ENCODE peak calls at places on chromosome 16, in nine cellular contexts. One of them, this sample, is unnamed.

GRCh38 chr16:84356591-84357116 is 11.7 kb upstream of the ATP2C2 start:
- DNase-seq in tibial nerve: peak; percentile 28
- DNase-seq in GM12878: no peak
- DNase-seq in cardiac muscle cell: no peak
- DNase-seq in adrenal gland: no peak
- DNase-seq in BE2C: no peak
- DNase-seq in testis: no peak
- DNase-seq in lung: no peak
- DNase-seq in body of pancreas: no peak
- DNase-seq in this sample: no peak

GRCh38 chr16:11597737-11598136 is 11.0 kb upstream of the LITAF start:
- DNase-seq in tibial nerve: no peak
- DNase-seq in GM12878: no peak
- DNase-seq in cardiac muscle cell: no peak
- DNase-seq in adrenal gland: no peak
- DNase-seq in BE2C: no peak
- DNase-seq in testis: no peak
- DNase-seq in lung: no peak
- DNase-seq in body of pancreas: no peak
- DNase-seq in this sample: no peak

GRCh38 chr16:64586756-64587155 is 535.1 kb downstream of the CDH11 start:
- DNase-seq in tibial nerve: no peak
- DNase-seq in GM12878: no peak
- DNase-seq in cardiac muscle cell: peak; percentile 41
- DNase-seq in adrenal gland: peak; percentile 53
- DNase-seq in BE2C: no peak
- DNase-seq in testis: no peak
- DNase-seq in lung: no peak
- DNase-seq in body of pancreas: no peak
- DNase-seq in this sample: no peak

GRCh38 chr16:21279501-21279900 is 1.4 kb upstream of the CRYM start:
- DNase-seq in tibial nerve: no peak
- DNase-seq in GM12878: no peak
- DNase-seq in cardiac muscle cell: no peak
- DNase-seq in adrenal gland: no peak
- DNase-seq in BE2C: no peak
- DNase-seq in testis: no peak
- DNase-seq in lung: no peak
- DNase-seq in body of pancreas: no peak
- DNase-seq in this sample: no peak

GRCh38 chr16:17145029-17145428 is 325.7 kb downstream of the XYLT1 start:
- DNase-seq in tibial nerve: no peak
- DNase-seq in GM12878: no peak
- DNase-seq in cardiac muscle cell: no peak
- DNase-seq in adrenal gland: no peak
- DNase-seq in BE2C: no peak
- DNase-seq in testis: no peak
- DNase-seq in lung: no peak
- DNase-seq in body of pancreas: no peak
- DNase-seq in this sample: no peak

GRCh38 chr16:50547340-50547865 is 793 bp upstream of the NKD1 start:
- DNase-seq in tibial nerve: no peak
- DNase-seq in GM12878: peak; percentile 5
- DNase-seq in cardiac muscle cell: peak; percentile 46
- DNase-seq in adrenal gland: peak; percentile 61
- DNase-seq in BE2C: peak; percentile 30
- DNase-seq in testis: peak; percentile 37
- DNase-seq in lung: no peak
- DNase-seq in body of pancreas: peak; percentile 79
- DNase-seq in this sample: no peak

GRCh38 chr16:56944954-56945839 is 13.3 kb downstream of the HERPUD1 start:
- DNase-seq in tibial nerve: no peak
- DNase-seq in GM12878: peak; percentile 61
- DNase-seq in cardiac muscle cell: no peak
- DNase-seq in adrenal gland: no peak
- DNase-seq in BE2C: no peak
- DNase-seq in testis: peak; percentile 23
- DNase-seq in lung: no peak
- DNase-seq in body of pancreas: peak; percentile 66
- DNase-seq in this sample: no peak

GRCh38 chr16:27972500-27972899 is 91.0 kb downstream of the GSG1L start:
- DNase-seq in tibial nerve: no peak
- DNase-seq in GM12878: peak; percentile 17
- DNase-seq in cardiac muscle cell: peak; percentile 42
- DNase-seq in adrenal gland: peak; percentile 52
- DNase-seq in BE2C: no peak
- DNase-seq in testis: peak; percentile 60
- DNase-seq in lung: no peak
- DNase-seq in body of pancreas: peak; percentile 6
- DNase-seq in this sample: peak; percentile 16

GRCh38 chr16:74522160-74522559 is 84.8 kb downstream of the GLG1 start:
- DNase-seq in tibial nerve: no peak
- DNase-seq in GM12878: no peak
- DNase-seq in cardiac muscle cell: no peak
- DNase-seq in adrenal gland: no peak
- DNase-seq in BE2C: no peak
- DNase-seq in testis: no peak
- DNase-seq in lung: no peak
- DNase-seq in body of pancreas: no peak
- DNase-seq in this sample: no peak

GRCh38 chr16:627458-628239 is 3.1 kb upstream of the WFIKKN1 start:
- DNase-seq in tibial nerve: no peak
- DNase-seq in GM12878: no peak
- DNase-seq in cardiac muscle cell: no peak
- DNase-seq in adrenal gland: peak; percentile 67
- DNase-seq in BE2C: peak; percentile 36
- DNase-seq in testis: no peak
- DNase-seq in lung: peak; percentile 81
- DNase-seq in body of pancreas: peak; percentile 54
- DNase-seq in this sample: no peak

GRCh38 chr16:10681310-10682308 is 13.1 kb downstream of the TEKT5 start:
- DNase-seq in tibial nerve: no peak
- DNase-seq in GM12878: no peak
- DNase-seq in cardiac muscle cell: no peak
- DNase-seq in adrenal gland: peak; percentile 35
- DNase-seq in BE2C: no peak
- DNase-seq in testis: no peak
- DNase-seq in lung: no peak
- DNase-seq in body of pancreas: no peak
- DNase-seq in this sample: no peak

GRCh38 chr16:49189286-49189685 is 92.4 kb downstream of the CBLN1 start:
- DNase-seq in tibial nerve: no peak
- DNase-seq in GM12878: no peak
- DNase-seq in cardiac muscle cell: no peak
- DNase-seq in adrenal gland: no peak
- DNase-seq in BE2C: no peak
- DNase-seq in testis: no peak
- DNase-seq in lung: no peak
- DNase-seq in body of pancreas: no peak
- DNase-seq in this sample: no peak

GRCh38 chr16:13660807-13661206 is 259.1 kb upstream of the ERCC4 start:
- DNase-seq in tibial nerve: no peak
- DNase-seq in GM12878: no peak
- DNase-seq in cardiac muscle cell: no peak
- DNase-seq in adrenal gland: no peak
- DNase-seq in BE2C: peak; percentile 4
- DNase-seq in testis: no peak
- DNase-seq in lung: no peak
- DNase-seq in body of pancreas: no peak
- DNase-seq in this sample: no peak

GRCh38 chr16:58299757-58300349 is 5.0 kb upstream of the PRSS54 start:
- DNase-seq in tibial nerve: no peak
- DNase-seq in GM12878: no peak
- DNase-seq in cardiac muscle cell: peak; percentile 13
- DNase-seq in adrenal gland: no peak
- DNase-seq in BE2C: peak; percentile 33
- DNase-seq in testis: peak; percentile 46
- DNase-seq in lung: no peak
- DNase-seq in body of pancreas: peak; percentile 16
- DNase-seq in this sample: peak; percentile 24

GRCh38 chr16:68786685-68787418 is 49.8 kb downstream of the CDH1 start:
- DNase-seq in tibial nerve: no peak
- DNase-seq in GM12878: no peak
- DNase-seq in cardiac muscle cell: no peak
- DNase-seq in adrenal gland: no peak
- DNase-seq in BE2C: no peak
- DNase-seq in testis: peak; percentile 23
- DNase-seq in lung: no peak
- DNase-seq in body of pancreas: peak; percentile 89
- DNase-seq in this sample: no peak

GRCh38 chr16:68790944-68791343 is 52.4 kb upstream of the TANGO6 start:
- DNase-seq in tibial nerve: no peak
- DNase-seq in GM12878: no peak
- DNase-seq in cardiac muscle cell: no peak
- DNase-seq in adrenal gland: no peak
- DNase-seq in BE2C: no peak
- DNase-seq in testis: no peak
- DNase-seq in lung: no peak
- DNase-seq in body of pancreas: no peak
- DNase-seq in this sample: no peak

GRCh38 chr16:68785715-68786114 is 48.6 kb downstream of the CDH1 start:
- DNase-seq in tibial nerve: no peak
- DNase-seq in GM12878: no peak
- DNase-seq in cardiac muscle cell: no peak
- DNase-seq in adrenal gland: no peak
- DNase-seq in BE2C: no peak
- DNase-seq in testis: no peak
- DNase-seq in lung: no peak
- DNase-seq in body of pancreas: no peak
- DNase-seq in this sample: no peak

GRCh38 chr16:68792465-68793324 is 50.6 kb upstream of the TANGO6 start:
- DNase-seq in tibial nerve: no peak
- DNase-seq in GM12878: no peak
- DNase-seq in cardiac muscle cell: no peak
- DNase-seq in adrenal gland: no peak
- DNase-seq in BE2C: no peak
- DNase-seq in testis: no peak
- DNase-seq in lung: no peak
- DNase-seq in body of pancreas: peak; percentile 71
- DNase-seq in this sample: no peak

DNA sequence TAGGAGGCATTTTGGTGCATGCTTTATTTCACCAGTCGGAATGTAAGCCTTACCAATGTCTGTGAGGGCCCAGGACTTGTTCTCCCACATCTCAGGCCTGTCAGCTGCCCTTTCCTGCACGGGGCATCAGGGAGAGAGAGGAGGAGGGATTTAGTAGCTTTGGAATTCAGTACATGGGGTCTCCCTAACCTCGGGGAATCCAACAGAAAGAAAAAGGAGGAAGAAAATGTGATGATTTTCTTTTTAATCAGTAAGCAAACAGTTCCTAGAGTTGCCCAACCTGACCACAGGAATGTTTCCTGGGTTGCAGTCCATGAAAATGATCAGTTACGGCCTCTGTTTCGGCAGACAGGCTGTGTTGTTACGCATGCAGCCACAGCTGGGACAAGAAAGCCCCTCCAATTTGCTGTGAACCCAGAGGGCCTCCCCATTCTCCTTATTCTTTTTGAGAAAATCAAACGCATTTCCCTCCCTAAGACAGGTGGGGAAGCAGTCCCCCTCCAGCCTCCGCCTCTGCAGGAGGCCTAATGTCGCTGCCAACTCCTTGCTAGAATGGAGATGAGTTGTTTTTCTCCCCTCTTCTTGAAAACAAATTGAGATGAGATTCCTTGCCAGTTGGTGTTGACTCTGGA is 53.1 kb upstream of the TANGO6 start:
- DNase-seq in tibial nerve: no peak
- DNase-seq in GM12878: no peak
- DNase-seq in cardiac muscle cell: no peak
- DNase-seq in adrenal gland: no peak
- DNase-seq in BE2C: no peak
- DNase-seq in testis: no peak
- DNase-seq in lung: peak; percentile 45
- DNase-seq in body of pancreas: peak; percentile 58
- DNase-seq in this sample: no peak
- H3K4me3 ChIP-seq in tibial nerve: no peak overlapping the region
- H3K4me3 ChIP-seq in GM12878: no peak overlapping the region
- H3K4me3 ChIP-seq in cardiac muscle cell: no peak overlapping the region
- H3K4me3 ChIP-seq in adrenal gland: no peak overlapping the region
- H3K4me3 ChIP-seq in BE2C: no peak overlapping the region
- H3K4me3 ChIP-seq in testis: no peak overlapping the region
- H3K4me3 ChIP-seq in lung: no peak overlapping the region
- H3K4me3 ChIP-seq in body of pancreas: no peak overlapping the region
- H3K4me3 ChIP-seq in this sample: no peak overlapping the region

DNA sequence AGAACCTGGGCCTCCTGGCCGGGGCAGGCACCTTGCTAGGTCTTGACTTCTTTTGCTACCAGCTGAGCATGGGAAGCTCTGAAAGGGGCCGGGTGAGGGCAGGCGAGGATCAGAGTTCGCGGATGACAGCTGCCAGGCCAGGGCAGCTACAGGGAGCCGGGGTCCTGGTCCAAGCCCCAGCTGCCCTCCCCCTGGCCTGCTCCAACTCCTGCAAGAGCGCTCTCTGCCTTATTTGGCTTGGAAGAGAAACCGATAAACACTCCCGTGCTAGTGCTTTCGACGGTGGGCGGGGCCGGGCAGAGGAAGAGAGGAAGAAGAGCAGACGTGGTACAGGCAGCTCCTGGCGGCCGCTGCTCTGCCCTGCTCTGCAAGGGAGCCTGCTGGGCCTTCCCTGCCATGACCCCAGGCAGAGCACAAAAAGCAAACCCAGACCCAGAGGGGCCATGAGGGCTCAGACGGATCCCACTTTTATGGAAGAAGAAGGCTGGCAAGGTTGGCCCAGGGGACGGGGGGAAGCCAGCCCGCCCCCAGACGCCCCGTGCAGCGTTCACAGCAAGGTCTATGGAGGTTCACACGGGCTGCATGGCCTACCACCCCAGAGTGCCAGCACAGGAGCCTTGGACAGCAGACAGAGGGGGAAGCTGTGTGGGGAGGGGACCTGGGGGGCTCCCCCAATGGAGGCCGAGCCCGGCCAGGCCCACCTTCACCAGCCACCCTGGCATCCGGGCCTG is 25.6 kb downstream of the PIEZO1 start:
- DNase-seq in tibial nerve: no peak
- DNase-seq in GM12878: no peak
- DNase-seq in cardiac muscle cell: peak; percentile 95
- DNase-seq in adrenal gland: peak; percentile 65
- DNase-seq in BE2C: peak; percentile 59
- DNase-seq in testis: peak; percentile 46
- DNase-seq in lung: peak; percentile 60
- DNase-seq in body of pancreas: no peak
- DNase-seq in this sample: no peak
- TF ChIP-seq CTCF in tibial nerve: no peak
- TF ChIP-seq CTCF in GM12878: no peak
- TF ChIP-seq CTCF in cardiac muscle cell: no peak
- TF ChIP-seq CTCF in adrenal gland: no peak
- TF ChIP-seq CTCF in BE2C: no peak
- TF ChIP-seq CTCF in testis: no peak
- TF ChIP-seq CTCF in lung: no peak
- TF ChIP-seq CTCF in body of pancreas: no peak
- TF ChIP-seq CTCF in this sample: no peak

GRCh38 chr16:2092866-2093265 is 42.8 kb downstream of the PKD1 start:
- DNase-seq in tibial nerve: no peak
- DNase-seq in GM12878: no peak
- DNase-seq in cardiac muscle cell: no peak
- DNase-seq in adrenal gland: no peak
- DNase-seq in BE2C: no peak
- DNase-seq in testis: no peak
- DNase-seq in lung: no peak
- DNase-seq in body of pancreas: no peak
- DNase-seq in this sample: no peak
- H3K36me3 ChIP-seq in tibial nerve: peaks cover 23% of the 10 kb centered on the region
- H3K36me3 ChIP-seq in GM12878: peaks cover 4% of the 10 kb centered on the region
- H3K36me3 ChIP-seq in cardiac muscle cell: peaks cover 14% of the 10 kb centered on the region
- H3K36me3 ChIP-seq in adrenal gland: peaks cover 86% of the 10 kb centered on the region
- H3K36me3 ChIP-seq in BE2C: peaks cover 50% of the 10 kb centered on the region
- H3K36me3 ChIP-seq in testis: no peaks in the 10 kb centered on the region
- H3K36me3 ChIP-seq in lung: peaks cover 76% of the 10 kb centered on the region
- H3K36me3 ChIP-seq in body of pancreas: no peaks in the 10 kb centered on the region
- H3K36me3 ChIP-seq in this sample: peaks cover 93% of the 10 kb centered on the region

GRCh38 chr16:80827007-80827406 is 22.6 kb upstream of the CDYL2 start:
- DNase-seq in tibial nerve: no peak
- DNase-seq in GM12878: no peak
- DNase-seq in cardiac muscle cell: no peak
- DNase-seq in adrenal gland: no peak
- DNase-seq in BE2C: no peak
- DNase-seq in testis: no peak
- DNase-seq in lung: no peak
- DNase-seq in body of pancreas: no peak
- DNase-seq in this sample: no peak
- H3K4me3 ChIP-seq in tibial nerve: no peak overlapping the region
- H3K4me3 ChIP-seq in GM12878: no peak overlapping the region
- H3K4me3 ChIP-seq in cardiac muscle cell: no peak overlapping the region
- H3K4me3 ChIP-seq in adrenal gland: no peak overlapping the region
- H3K4me3 ChIP-seq in BE2C: no peak overlapping the region
- H3K4me3 ChIP-seq in testis: no peak overlapping the region
- H3K4me3 ChIP-seq in lung: no peak overlapping the region
- H3K4me3 ChIP-seq in body of pancreas: no peak overlapping the region
- H3K4me3 ChIP-seq in this sample: no peak overlapping the region

This sample was measured in heart right ventricle.